ENCODE peak calls at places on chromosomes 11 and 22, in six cellular contexts. One of them, this sample, is unnamed.

GRCh38 chr22:20464096-20464614 is 26.5 kb upstream of the SCARF2 start:
- DNase-seq in breast epithelium: no peak
- DNase-seq in colonic mucosa: no peak
- DNase-seq in thoracic aorta: no peak
- DNase-seq in mucosa of descending colon: no peak
- DNase-seq in AG04450: no peak
- DNase-seq in this sample: no peak

GRCh38 chr22:30591588-30592359 is at the start of gene PES1:
- DNase-seq in breast epithelium: peak
- DNase-seq in colonic mucosa: peak
- DNase-seq in thoracic aorta: peak
- DNase-seq in mucosa of descending colon: peak
- DNase-seq in AG04450: peak
- DNase-seq in this sample: peak

GRCh38 chr11:133821776-133822175 is 23.5 kb downstream of the SPATA19 start:
- DNase-seq in breast epithelium: no peak
- DNase-seq in colonic mucosa: peak
- DNase-seq in thoracic aorta: no peak
- DNase-seq in mucosa of descending colon: no peak
- DNase-seq in AG04450: no peak
- DNase-seq in this sample: peak

GRCh38 chr11:26231252-26231661 is 100.7 kb upstream of the ANO3 start:
- DNase-seq in breast epithelium: no peak
- DNase-seq in colonic mucosa: no peak
- DNase-seq in thoracic aorta: no peak
- DNase-seq in mucosa of descending colon: no peak
- DNase-seq in AG04450: peak
- DNase-seq in this sample: no peak

GRCh38 chr22:43616645-43617044 is 195.5 kb downstream of the EFCAB6 start:
- DNase-seq in breast epithelium: no peak
- DNase-seq in colonic mucosa: peak
- DNase-seq in thoracic aorta: no peak
- DNase-seq in mucosa of descending colon: peak
- DNase-seq in AG04450: no peak
- DNase-seq in this sample: no peak

GRCh38 chr11:12003329-12003728 is 5.1 kb downstream of the DKK3 start:
- DNase-seq in breast epithelium: no peak
- DNase-seq in colonic mucosa: no peak
- DNase-seq in thoracic aorta: no peak
- DNase-seq in mucosa of descending colon: no peak
- DNase-seq in AG04450: no peak
- DNase-seq in this sample: no peak

GRCh38 chr11:13207665-13208594 is 69.7 kb upstream of the BMAL1 start:
- DNase-seq in breast epithelium: no peak
- DNase-seq in colonic mucosa: peak
- DNase-seq in thoracic aorta: no peak
- DNase-seq in mucosa of descending colon: peak
- DNase-seq in AG04450: peak
- DNase-seq in this sample: no peak

GRCh38 chr22:26642465-26643367 is 14.7 kb upstream of the MIAT start:
- DNase-seq in breast epithelium: no peak
- DNase-seq in colonic mucosa: no peak
- DNase-seq in thoracic aorta: no peak
- DNase-seq in mucosa of descending colon: peak
- DNase-seq in AG04450: no peak
- DNase-seq in this sample: no peak

GRCh38 chr11:18802381-18803257 is 11.0 kb upstream of the PTPN5 start:
- DNase-seq in breast epithelium: peak
- DNase-seq in colonic mucosa: peak
- DNase-seq in thoracic aorta: no peak
- DNase-seq in mucosa of descending colon: no peak
- DNase-seq in AG04450: peak
- DNase-seq in this sample: peak

GRCh38 chr22:48984639-48985038 is 843.0 kb downstream of the BRD1 start:
- DNase-seq in breast epithelium: no peak
- DNase-seq in colonic mucosa: no peak
- DNase-seq in thoracic aorta: no peak
- DNase-seq in mucosa of descending colon: no peak
- DNase-seq in AG04450: no peak
- DNase-seq in this sample: no peak

GRCh38 chr11:130197386-130198035 is 37.9 kb downstream of the ST14 start:
- DNase-seq in breast epithelium: no peak
- DNase-seq in colonic mucosa: no peak
- DNase-seq in thoracic aorta: no peak
- DNase-seq in mucosa of descending colon: no peak
- DNase-seq in AG04450: no peak
- DNase-seq in this sample: no peak

GRCh38 chr11:128318856-128319474 is 268.4 kb downstream of the ETS1 start:
- DNase-seq in breast epithelium: no peak
- DNase-seq in colonic mucosa: no peak
- DNase-seq in thoracic aorta: no peak
- DNase-seq in mucosa of descending colon: no peak
- DNase-seq in AG04450: no peak
- DNase-seq in this sample: no peak

GRCh38 chr11:3723014-3723708 is 52.0 kb upstream of the CHRNA10 start:
- DNase-seq in breast epithelium: no peak
- DNase-seq in colonic mucosa: no peak
- DNase-seq in thoracic aorta: no peak
- DNase-seq in mucosa of descending colon: no peak
- DNase-seq in AG04450: peak
- DNase-seq in this sample: no peak

GRCh38 chr22:25053153-25053805 is 100.8 kb downstream of the KIAA1671 start:
- DNase-seq in breast epithelium: no peak
- DNase-seq in colonic mucosa: peak
- DNase-seq in thoracic aorta: no peak
- DNase-seq in mucosa of descending colon: peak
- DNase-seq in AG04450: no peak
- DNase-seq in this sample: no peak

GRCh38 chr11:20042717-20043392 is 117.4 kb downstream of the DBX1 start:
- DNase-seq in breast epithelium: no peak
- DNase-seq in colonic mucosa: no peak
- DNase-seq in thoracic aorta: no peak
- DNase-seq in mucosa of descending colon: no peak
- DNase-seq in AG04450: no peak
- DNase-seq in this sample: no peak

GRCh38 chr11:110199184-110199981 is 97.0 kb downstream of the RDX start:
- DNase-seq in breast epithelium: no peak
- DNase-seq in colonic mucosa: no peak
- DNase-seq in thoracic aorta: no peak
- DNase-seq in mucosa of descending colon: no peak
- DNase-seq in AG04450: no peak
- DNase-seq in this sample: no peak

GRCh38 chr22:30225220-30225922 is 21.2 kb downstream of the LIF start:
- DNase-seq in breast epithelium: no peak
- DNase-seq in colonic mucosa: no peak
- DNase-seq in thoracic aorta: no peak
- DNase-seq in mucosa of descending colon: no peak
- DNase-seq in AG04450: no peak
- DNase-seq in this sample: no peak

GRCh38 chr11:44738791-44739190 is 12.0 kb downstream of the TSPAN18 start:
- DNase-seq in breast epithelium: no peak
- DNase-seq in colonic mucosa: no peak
- DNase-seq in thoracic aorta: no peak
- DNase-seq in mucosa of descending colon: no peak
- DNase-seq in AG04450: no peak
- DNase-seq in this sample: no peak

GRCh38 chr22:38755911-38756532 is at the start of gene SUN2:
- DNase-seq in breast epithelium: peak
- DNase-seq in colonic mucosa: peak
- DNase-seq in thoracic aorta: peak
- DNase-seq in mucosa of descending colon: peak
- DNase-seq in AG04450: peak
- DNase-seq in this sample: peak

GRCh38 chr11:71451596-71452353 is 1.2 kb upstream of the NADSYN1 start:
- DNase-seq in breast epithelium: no peak
- DNase-seq in colonic mucosa: peak
- DNase-seq in thoracic aorta: no peak
- DNase-seq in mucosa of descending colon: peak
- DNase-seq in AG04450: no peak
- DNase-seq in this sample: no peak

GRCh38 chr22:44580176-44580575 is 82.1 kb upstream of the RTL6 start:
- DNase-seq in breast epithelium: no peak
- DNase-seq in colonic mucosa: no peak
- DNase-seq in thoracic aorta: no peak
- DNase-seq in mucosa of descending colon: no peak
- DNase-seq in AG04450: no peak
- DNase-seq in this sample: no peak

GRCh38 chr11:15327786-15328231 is 213.1 kb downstream of the INSC start:
- DNase-seq in breast epithelium: no peak
- DNase-seq in colonic mucosa: peak
- DNase-seq in thoracic aorta: no peak
- DNase-seq in mucosa of descending colon: peak
- DNase-seq in AG04450: peak
- DNase-seq in this sample: peak

GRCh38 chr11:57279131-57279530 is 42.1 kb upstream of the APLNR start:
- DNase-seq in breast epithelium: no peak
- DNase-seq in colonic mucosa: no peak
- DNase-seq in thoracic aorta: no peak
- DNase-seq in mucosa of descending colon: no peak
- DNase-seq in AG04450: no peak
- DNase-seq in this sample: no peak

GRCh38 chr11:57276857-57277505 is 39.9 kb upstream of the APLNR start:
- DNase-seq in breast epithelium: no peak
- DNase-seq in colonic mucosa: no peak
- DNase-seq in thoracic aorta: no peak
- DNase-seq in mucosa of descending colon: no peak
- DNase-seq in AG04450: no peak
- DNase-seq in this sample: no peak

GRCh38 chr11:57277845-57278720 is 41.0 kb upstream of the APLNR start:
- DNase-seq in breast epithelium: peak
- DNase-seq in colonic mucosa: peak
- DNase-seq in thoracic aorta: peak
- DNase-seq in mucosa of descending colon: peak
- DNase-seq in AG04450: peak
- DNase-seq in this sample: peak

GRCh38 chr11:57276169-57276854 is 39.3 kb upstream of the APLNR start:
- DNase-seq in breast epithelium: no peak
- DNase-seq in colonic mucosa: no peak
- DNase-seq in thoracic aorta: no peak
- DNase-seq in mucosa of descending colon: no peak
- DNase-seq in AG04450: no peak
- DNase-seq in this sample: no peak

DNA sequence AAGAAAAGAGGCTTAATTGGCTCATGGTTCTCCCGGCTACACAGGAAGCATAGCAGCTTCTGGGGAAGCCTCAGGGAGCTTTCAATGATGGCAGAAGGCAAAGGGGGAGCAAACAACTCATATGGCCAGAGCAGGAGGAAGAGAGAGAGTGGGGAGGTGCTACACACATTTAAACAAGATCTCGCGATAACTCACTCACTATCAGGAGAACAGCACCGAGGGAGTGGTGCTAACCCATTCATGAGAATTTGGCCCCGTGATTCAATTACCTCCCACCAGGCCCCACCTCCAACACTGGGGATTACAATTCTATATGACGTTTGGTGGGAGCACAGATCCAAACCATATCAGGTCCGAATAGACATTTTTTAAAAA is 41.7 kb upstream of the APLNR start:
- DNase-seq in breast epithelium: no peak
- DNase-seq in colonic mucosa: no peak
- DNase-seq in thoracic aorta: no peak
- DNase-seq in mucosa of descending colon: no peak
- DNase-seq in AG04450: no peak
- DNase-seq in this sample: no peak
- H3K4me3 ChIP-seq in breast epithelium: no peak
- H3K4me3 ChIP-seq in colonic mucosa: no peak
- H3K4me3 ChIP-seq in thoracic aorta: no peak
- H3K4me3 ChIP-seq in mucosa of descending colon: no peak
- H3K4me3 ChIP-seq in AG04450: no peak
- H3K4me3 ChIP-seq in this sample: no peak

DNA sequence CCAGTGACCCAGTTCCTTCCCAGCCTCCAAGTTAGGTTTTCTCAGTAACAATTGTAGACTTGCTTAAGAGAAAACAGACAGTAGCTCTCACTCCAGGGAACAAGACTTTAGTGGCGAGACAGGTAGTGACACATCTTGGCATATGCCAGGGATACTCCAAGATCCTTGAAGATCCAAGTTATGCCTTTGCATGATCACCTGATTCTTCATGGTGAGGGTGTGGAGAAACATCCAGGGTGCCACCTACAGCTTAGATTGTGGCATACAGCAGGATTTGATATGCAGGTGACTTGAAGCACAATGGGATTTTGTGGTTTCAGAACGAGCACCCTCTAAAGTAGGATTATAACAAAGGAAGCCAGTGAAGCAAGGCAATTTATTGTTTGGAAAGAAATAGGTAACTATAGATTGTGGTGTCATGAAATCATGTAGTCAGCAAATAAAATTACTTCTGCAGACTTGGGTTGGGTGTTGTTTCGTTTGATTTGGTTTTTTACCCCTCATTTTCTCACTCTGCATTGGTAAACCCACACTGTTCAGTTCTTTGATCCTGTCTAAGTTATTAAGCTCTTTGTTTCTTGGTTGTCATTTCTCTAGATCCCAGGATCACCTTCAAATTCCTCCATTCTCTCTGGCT is 9.2 kb downstream of the POU2AF3 start:
- DNase-seq in breast epithelium: no peak
- DNase-seq in colonic mucosa: no peak
- DNase-seq in thoracic aorta: no peak
- DNase-seq in mucosa of descending colon: no peak
- DNase-seq in AG04450: no peak
- DNase-seq in this sample: no peak
- TF ChIP-seq CTCF in breast epithelium: no peak
- TF ChIP-seq CTCF in colonic mucosa: no peak
- TF ChIP-seq CTCF in thoracic aorta: no peak
- TF ChIP-seq CTCF in mucosa of descending colon: peak
- TF ChIP-seq CTCF in AG04450: no peak
- TF ChIP-seq CTCF in this sample: peak

DNA sequence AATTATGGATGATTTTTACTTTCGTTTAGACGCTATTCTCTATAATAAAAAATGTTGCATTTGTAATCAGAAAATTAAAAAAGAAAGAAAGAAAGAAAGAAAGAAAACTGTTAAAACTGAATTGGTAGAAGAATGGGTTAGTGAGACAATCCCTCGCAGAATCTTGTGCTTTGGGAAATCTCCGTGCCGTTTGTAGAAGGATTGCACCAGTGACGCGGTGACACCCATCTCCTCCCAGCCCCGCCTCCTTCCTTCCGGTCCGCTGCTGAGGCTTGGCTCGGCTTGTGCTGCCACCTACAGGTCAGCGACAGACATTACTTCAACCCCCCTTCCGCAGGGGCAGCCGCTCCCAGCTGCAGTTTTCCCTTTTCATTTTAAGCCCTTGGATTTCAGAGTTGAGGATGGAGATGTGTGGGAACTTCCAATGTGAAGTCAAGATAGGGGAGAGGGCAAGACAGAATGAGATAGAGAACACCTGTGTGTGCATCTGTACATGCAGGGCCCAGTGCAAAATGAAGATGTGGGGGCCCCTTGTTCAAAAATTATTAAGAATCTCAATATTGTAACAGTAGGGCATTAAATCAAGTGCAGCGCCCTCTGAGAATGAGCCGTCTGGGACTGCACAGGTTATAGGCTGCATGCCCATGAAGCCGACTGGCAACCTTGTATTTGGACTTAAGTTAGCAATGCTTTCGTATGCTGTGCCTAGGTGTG is 41.1 kb downstream of the TST start:
- DNase-seq in breast epithelium: peak
- DNase-seq in colonic mucosa: peak
- DNase-seq in thoracic aorta: peak
- DNase-seq in mucosa of descending colon: peak
- DNase-seq in AG04450: peak
- DNase-seq in this sample: peak
- H3K4me3 ChIP-seq in breast epithelium: peak
- H3K4me3 ChIP-seq in colonic mucosa: peak
- H3K4me3 ChIP-seq in thoracic aorta: peak
- H3K4me3 ChIP-seq in mucosa of descending colon: no peak
- H3K4me3 ChIP-seq in AG04450: peak
- H3K4me3 ChIP-seq in this sample: peak

GRCh38 chr11:125345706-125346561 is 150.1 kb downstream of the FEZ1 start:
- DNase-seq in breast epithelium: peak
- DNase-seq in colonic mucosa: peak
- DNase-seq in thoracic aorta: peak
- DNase-seq in mucosa of descending colon: peak
- DNase-seq in AG04450: peak
- DNase-seq in this sample: peak
- TF ChIP-seq CTCF in breast epithelium: peak
- TF ChIP-seq CTCF in colonic mucosa: peak
- TF ChIP-seq CTCF in thoracic aorta: peak
- TF ChIP-seq CTCF in mucosa of descending colon: peak
- TF ChIP-seq CTCF in AG04450: peak
- TF ChIP-seq CTCF in this sample: peak

This sample was measured in LNCaP clone FGC.